ENCODE peak calls at places on chromosomes 11 and 22, in eight cellular contexts. B, O, Q, U, V, P, J and T are unnamed samples.

GRCh38 chr11:90257158-90257525 is 34.3 kb upstream of the CHORDC1 start:
- DNase-seq in B (no peak), O (no peak), Q (no peak), U (no peak), V (no peak), P (no peak), J (no peak), T (no peak)

GRCh38 chr11:83566948-83567347 is 280.8 kb upstream of the CCDC90B start:
- DNase-seq in B (peak; percentile 55), O (no peak), Q (no peak), U (no peak), V (no peak), P (no peak), J (peak; percentile 85), T (peak; percentile 69)

GRCh38 chr11:111977141-111978027 is 40.2 kb downstream of the DIXDC1 start:
- DNase-seq in B (no peak), O (no peak), Q (no peak), U (peak; percentile 70), V (peak; percentile 35), P (no peak), J (peak; percentile 60), T (peak; percentile 34)

GRCh38 chr11:93480756-93481155 is 62.4 kb downstream of the SMCO4 start:
- DNase-seq in B (no peak), O (no peak), Q (no peak), U (no peak), V (no peak), P (no peak), J (no peak), T (no peak)

GRCh38 chr11:64117763-64118459 is 48.0 kb downstream of the MACROD1 start:
- DNase-seq in B (no peak), O (no peak), Q (no peak), U (no peak), V (no peak), P (no peak), J (no peak), T (no peak)

GRCh38 chr11:73359930-73360742 is 16.1 kb upstream of the RELT start:
- DNase-seq in B (no peak), O (peak; percentile 18), Q (no peak), U (no peak), V (no peak), P (no peak), J (peak; percentile 37), T (peak; percentile 45)

GRCh38 chr11:76799061-76799804 is 16.1 kb downstream of the TSKU start:
- DNase-seq in B (no peak), O (peak; percentile 28), Q (peak; percentile 52), U (peak; percentile 92), V (peak; percentile 82), P (peak; percentile 83), J (peak; percentile 69), T (peak; percentile 58)

GRCh38 chr22:45344339-45344738 is 34.6 kb downstream of the FAM118A start:
- DNase-seq in B (no peak), O (no peak), Q (no peak), U (no peak), V (no peak), P (no peak), J (peak; percentile 8), T (no peak)

GRCh38 chr11:134261626-134262488 is 8.5 kb downstream of the ACAD8 start:
- DNase-seq in B (no peak), O (no peak), Q (no peak), U (no peak), V (no peak), P (no peak), J (peak; percentile 19), T (peak; percentile 16)

GRCh38 chr11:111372538-111372937 is 6.5 kb downstream of the POU2AF1 start:
- DNase-seq in B (no peak), O (no peak), Q (no peak), U (no peak), V (no peak), P (no peak), J (no peak), T (no peak)

GRCh38 chr11:61000426-61000825 is 28.9 kb downstream of the CD6 start:
- DNase-seq in B (no peak), O (no peak), Q (no peak), U (no peak), V (no peak), P (no peak), J (no peak), T (no peak)

GRCh38 chr11:278001-278951 is at the start of gene NLRP6:
- DNase-seq in B (no peak), O (no peak), Q (no peak), U (no peak), V (no peak), P (no peak), J (no peak), T (no peak)

GRCh38 chr11:77345621-77346020 is 44.1 kb upstream of the GDPD4 start:
- DNase-seq in B (peak; percentile 26), O (no peak), Q (no peak), U (no peak), V (no peak), P (no peak), J (peak; percentile 96), T (peak; percentile 65)

GRCh38 chr11:70547386-70547785 is 149.1 kb downstream of the CTTN start:
- DNase-seq in B (no peak), O (no peak), Q (no peak), U (no peak), V (no peak), P (no peak), J (no peak), T (no peak)

GRCh38 chr22:37806409-37807338 is 1.1 kb upstream of the GCAT start:
- DNase-seq in B (no peak), O (no peak), Q (no peak), U (no peak), V (no peak), P (no peak), J (peak; percentile 64), T (peak; percentile 45)

GRCh38 chr11:70621241-70621640 is 222.9 kb downstream of the CTTN start:
- DNase-seq in B (no peak), O (no peak), Q (no peak), U (no peak), V (no peak), P (no peak), J (no peak), T (no peak)

GRCh38 chr11:82356316-82356715 is 377.3 kb downstream of the FAM181B start:
- DNase-seq in B (no peak), O (no peak), Q (no peak), U (no peak), V (no peak), P (no peak), J (no peak), T (no peak)

GRCh38 chr11:2088746-2089535 is 50.2 kb downstream of the IGF2 start:
- DNase-seq in B (no peak), O (no peak), Q (no peak), U (no peak), V (no peak), P (no peak), J (no peak), T (no peak)

GRCh38 chr11:12200359-12201015 is 90.1 kb downstream of the MICAL2 start:
- DNase-seq in B (no peak), O (peak; percentile 75), Q (no peak), U (peak; percentile 43), V (no peak), P (no peak), J (peak; percentile 99), T (peak; percentile 97)

GRCh38 chr11:109071712-109072524 is 350.1 kb upstream of the C11orf87 start:
- DNase-seq in B (peak; percentile 45), O (no peak), Q (no peak), U (peak; percentile 54), V (no peak), P (no peak), J (peak; percentile 20), T (peak; percentile 67)

GRCh38 chr11:64916040-64916847 is 765 bp downstream of the ATG2A start:
- DNase-seq in B (no peak), O (no peak), Q (no peak), U (peak; percentile 48), V (no peak), P (peak; percentile 57), J (peak; percentile 41), T (peak; percentile 63)

GRCh38 chr11:1749787-1750351 is 526 bp downstream of the IFITM10 start:
- DNase-seq in B (peak; percentile 84), O (no peak), Q (no peak), U (no peak), V (no peak), P (no peak), J (peak; percentile 79), T (peak; percentile 87)

GRCh38 chr11:111378185-111378772 is 796 bp downstream of the POU2AF1 start:
- DNase-seq in B (no peak), O (no peak), Q (no peak), U (no peak), V (no peak), P (no peak), J (no peak), T (no peak)

GRCh38 chr22:19448076-19448607 is 631 bp upstream of the C22orf39 start:
- DNase-seq in B (no peak), O (peak; percentile 53), Q (peak; percentile 7), U (no peak), V (no peak), P (peak; percentile 58), J (peak; percentile 48), T (peak; percentile 55)

GRCh38 chr11:88475991-88476418 is 138.5 kb upstream of the CTSC start:
- DNase-seq in B (peak; percentile 57), O (peak; percentile 89), Q (no peak), U (no peak), V (no peak), P (no peak), J (peak; percentile 87), T (peak; percentile 93)

GRCh38 chr11:62612366-62613274 is at the start of the genes EML3 and ROM1:
- DNase-seq in B (peak; percentile 62), O (peak; percentile 43), Q (peak; percentile 75), U (peak; percentile 95), V (peak; percentile 77), P (peak; percentile 77), J (peak; percentile 90), T (peak; percentile 84)

GRCh38 chr22:50471197-50471847 is 3.5 kb downstream of the SBF1 start:
- DNase-seq in B (no peak), O (no peak), Q (no peak), U (no peak), V (no peak), P (no peak), J (no peak), T (no peak)

GRCh38 chr22:21629262-21630149 is at the start of gene YDJC:
- DNase-seq in B (peak; percentile 55), O (peak; percentile 87), Q (peak; percentile 94), U (peak; percentile 94), V (peak; percentile 95), P (peak; percentile 84), J (peak; percentile 90), T (peak; percentile 86)

GRCh38 chr22:23166841-23167610 is 13.3 kb upstream of the BCR start:
- DNase-seq in B (no peak), O (no peak), Q (no peak), U (no peak), V (no peak), P (no peak), J (no peak), T (no peak)

GRCh38 chr11:105466582-105467228 is 143.2 kb upstream of the GRIA4 start:
- DNase-seq in B (no peak), O (no peak), Q (no peak), U (no peak), V (no peak), P (no peak), J (peak; percentile 61), T (peak; percentile 6)

GRCh38 chr11:128653828-128654231 is 40.0 kb upstream of the FLI1 start:
- DNase-seq in B (peak; percentile 12), O (no peak), Q (no peak), U (no peak), V (no peak), P (no peak), J (peak; percentile 73), T (peak; percentile 63)

GRCh38 chr22:37416806-37417205 is 10.5 kb downstream of the ELFN2 start:
- DNase-seq in B (no peak), O (peak; percentile 11), Q (no peak), U (no peak), V (no peak), P (no peak), J (no peak), T (no peak)